ENCODE peak calls at places on chromosomes 2 and 18, in four cellular contexts. One of them, this sample, is unnamed.
A peak's percentile ranks its signal among the peaks of the same experiment; 100 is the strongest.

GRCh38 chr2:170155022-170155722 is 22.8 kb upstream of the MYO3B start:
- DNase-seq in heart left ventricle: no peak
- DNase-seq in NCI-H524: peak; percentile 68
- DNase-seq in CD8-positive, alpha-beta T cell: no peak
- DNase-seq in this sample: no peak

GRCh38 chr18:62324917-62325805 is at the start of gene TNFRSF11A:
- DNase-seq in CD8-positive, alpha-beta T cell: peak; percentile 69
- DNase-seq in NCI-H524: peak; percentile 60
- DNase-seq in heart left ventricle: no peak
- DNase-seq in this sample: peak; percentile 87

GRCh38 chr2:10552220-10552870 is 104.2 kb upstream of the ODC1 start:
- DNase-seq in NCI-H524: peak; percentile 24
- DNase-seq in heart left ventricle: no peak
- DNase-seq in CD8-positive, alpha-beta T cell: no peak
- DNase-seq in this sample: no peak

GRCh38 chr2:106953236-106953635 is 67.3 kb upstream of the ST6GAL2 start:
- DNase-seq in heart left ventricle: no peak
- DNase-seq in CD8-positive, alpha-beta T cell: no peak
- DNase-seq in NCI-H524: no peak
- DNase-seq in this sample: no peak

GRCh38 chr2:232485757-232486557 is 1.7 kb downstream of the ECEL1 start:
- DNase-seq in CD8-positive, alpha-beta T cell: no peak
- DNase-seq in heart left ventricle: peak; percentile 15
- DNase-seq in NCI-H524: no peak
- DNase-seq in this sample: no peak

GRCh38 chr2:105782646-105783045 is 37.9 kb downstream of the NCK2 start:
- DNase-seq in heart left ventricle: no peak
- DNase-seq in NCI-H524: no peak
- DNase-seq in CD8-positive, alpha-beta T cell: no peak
- DNase-seq in this sample: no peak

GRCh38 chr18:47287911-47288635 is 36.6 kb upstream of the SKOR2 start:
- DNase-seq in heart left ventricle: no peak
- DNase-seq in NCI-H524: peak; percentile 13
- DNase-seq in CD8-positive, alpha-beta T cell: no peak
- DNase-seq in this sample: peak; percentile 11

GRCh38 chr2:196259507-196260481 is 88.4 kb upstream of the STK17B start:
- DNase-seq in CD8-positive, alpha-beta T cell: no peak
- DNase-seq in NCI-H524: no peak
- DNase-seq in heart left ventricle: no peak
- DNase-seq in this sample: no peak

GRCh38 chr2:23924589-23925359 is 2.1 kb downstream of the ATAD2B start:
- DNase-seq in heart left ventricle: no peak
- DNase-seq in CD8-positive, alpha-beta T cell: no peak
- DNase-seq in NCI-H524: no peak
- DNase-seq in this sample: peak; percentile 50

GRCh38 chr2:16201876-16202642 is 261.7 kb downstream of the MYCN start:
- DNase-seq in heart left ventricle: no peak
- DNase-seq in NCI-H524: peak; percentile 69
- DNase-seq in CD8-positive, alpha-beta T cell: no peak
- DNase-seq in this sample: no peak